ENCODE peak calls at places on chromosome 6, in nine cellular contexts. E is adrenal gland, B is mesenteric fat pad, V is T-helper 1 cell, F is mesothelial cell of epicardium, K is heart right ventricle, Z is OCI-LY7, O is NCI-H2029 treated with DMSO at 0.1 percent for 48 hours, M is RWPE1. T is an unnamed sample.

GRCh38 chr6:128233501-128233900 is 286.9 kb downstream of the PTPRK start:
- DNase-seq in E (no peak), B (no peak), V (no peak), F (no peak), K (no peak), Z (no peak), O (no peak), M (no peak), T (no peak)

GRCh38 chr6:2714359-2714895 is 36.3 kb downstream of the MYLK4 start:
- DNase-seq in E (peak; percentile 86), B (no peak), V (no peak), F (no peak), K (no peak), Z (no peak), O (no peak), M (peak; percentile 44), T (no peak)

GRCh38 chr6:167560673-167561569 is 236.0 kb downstream of the TTLL2 start:
- DNase-seq in E (no peak), B (no peak), V (no peak), F (no peak), K (no peak), Z (no peak), O (no peak), M (no peak), T (no peak)

GRCh38 chr6:33763483-33763882 is 16.8 kb upstream of the IP6K3 start:
- DNase-seq in E (no peak), B (no peak), V (no peak), F (no peak), K (no peak), Z (no peak), O (no peak), M (no peak), T (no peak)

GRCh38 chr6:155201461-155202226 is 62.2 kb upstream of the CLDN20 start:
- DNase-seq in E (no peak), B (no peak), V (no peak), F (no peak), K (no peak), Z (no peak), O (no peak), M (peak; percentile 63), T (no peak)

GRCh38 chr6:165579151-165579550 is 83.9 kb downstream of the PDE10A start:
- DNase-seq in E (no peak), B (no peak), V (no peak), F (no peak), K (no peak), Z (no peak), O (no peak), M (no peak), T (no peak)

GRCh38 chr6:14763139-14763538 is 482.7 kb upstream of the JARID2 start:
- DNase-seq in E (no peak), B (no peak), V (no peak), F (no peak), K (no peak), Z (no peak), O (no peak), M (peak; percentile 76), T (no peak)

GRCh38 chr6:11161031-11161966 is 49.8 kb upstream of the ERVFRD-1 start:
- DNase-seq in E (no peak), B (no peak), V (no peak), F (no peak), K (no peak), Z (no peak), O (no peak), M (no peak), T (no peak)

GRCh38 chr6:136592930-136593673 is 42.9 kb upstream of the MAP7 start:
- DNase-seq in E (no peak), B (no peak), V (no peak), F (no peak), K (no peak), Z (no peak), O (no peak), M (no peak), T (no peak)

GRCh38 chr6:143950874-143951273 is 57.2 kb downstream of the PLAGL1 start:
- DNase-seq in E (no peak), B (no peak), V (no peak), F (no peak), K (no peak), Z (no peak), O (no peak), M (no peak), T (no peak)

GRCh38 chr6:7671581-7671980 is 54.3 kb upstream of the BMP6 start:
- DNase-seq in E (no peak), B (no peak), V (no peak), F (no peak), K (no peak), Z (no peak), O (no peak), M (no peak), T (no peak)

GRCh38 chr6:87074051-87074711 is 20.7 kb downstream of the CGA start:
- DNase-seq in E (no peak), B (no peak), V (no peak), F (no peak), K (peak; percentile 12), Z (no peak), O (no peak), M (no peak), T (no peak)

T was measured in DMS153.